ENCODE peak calls at places on chromosomes 3 and 15, in six cellular contexts. N is endothelial cell of umbilical vein, C is prostate gland, H is SK-N-SH, U is vagina, A is suprapubic skin. Z is an unnamed sample.

GRCh38 chr15:36358094-36358961 is 221.1 kb upstream of the CDIN1 start:
- DNase-seq in N (peak), U (no peak), H (no peak), C (no peak), A (no peak), Z (no peak)

GRCh38 chr15:90915808-90916440 is 12.8 kb downstream of the MAN2A2 start:
- DNase-seq in C (no peak), A (no peak), N (no peak), U (peak), H (no peak), Z (peak)

GRCh38 chr15:50676799-50677483 is 9.7 kb downstream of the TRPM7 start:
- DNase-seq in N (no peak), A (no peak), C (no peak), U (no peak), H (no peak), Z (no peak)

GRCh38 chr3:184239221-184239620 is 9.5 kb downstream of the ALG3 start:
- DNase-seq in N (no peak), A (no peak), H (no peak), U (no peak), C (no peak), Z (no peak)

GRCh38 chr15:63006032-63006878 is 36.3 kb upstream of the TPM1 start:
- DNase-seq in U (no peak), H (no peak), N (no peak), C (no peak), A (no peak), Z (no peak)

GRCh38 chr3:68239542-68239941 is 585.1 kb upstream of the SUCLG2 start:
- DNase-seq in H (no peak), A (no peak), U (no peak), N (no peak), C (no peak), Z (no peak)

GRCh38 chr15:50353251-50353998 is 1.6 kb downstream of the GABPB1 start:
- DNase-seq in U (no peak), N (peak), C (no peak), H (no peak), A (no peak), Z (no peak)

GRCh38 chr3:32002536-32003368 is 21.2 kb downstream of the ZNF860 start:
- DNase-seq in H (no peak), U (no peak), C (no peak), A (no peak), N (no peak), Z (no peak)

GRCh38 chr3:4741404-4742307 is 237.6 kb upstream of the BHLHE40 start:
- DNase-seq in N (peak), C (peak), U (no peak), H (no peak), A (no peak), Z (peak)

GRCh38 chr3:138681463-138682215 is 73.1 kb downstream of the FAIM start:
- DNase-seq in A (no peak), N (peak), U (no peak), C (no peak), H (no peak), Z (no peak)

GRCh38 chr3:182755308-182756106 is 37.8 kb upstream of the ATP11B start:
- DNase-seq in H (no peak), C (no peak), A (no peak), N (peak), U (no peak), Z (no peak)

GRCh38 chr3:9866639-9867038 is 13.4 kb downstream of the CIDEC start:
- DNase-seq in A (no peak), C (peak), U (no peak), H (no peak), N (no peak), Z (no peak)
- TF ChIP-seq POLR2AphosphoS5 in A (no peak), C (peak), U (no peak), H (no peak), N (no peak), Z (no peak)

GRCh38 chr3:190004656-190005055 is 116.0 kb downstream of the P3H2 start:
- DNase-seq in C (no peak), U (no peak), N (no peak), H (no peak), A (no peak), Z (no peak)
- TF ChIP-seq CTCF in C (no peak), U (no peak), N (no peak), H (no peak), A (no peak), Z (no peak)

GRCh38 chr3:42500091-42500490 is 2.4 kb upstream of the VIPR1 start:
- DNase-seq in U (peak), H (no peak), A (peak), C (no peak), N (no peak), Z (peak)
- H3K27ac ChIP-seq in U (no peak), H (no peak), A (no peak), C (no peak), N (no peak), Z (no peak)

GRCh38 chr3:106004137-106004600 is 135.4 kb upstream of the CBLB start:
- DNase-seq in N (peak), H (no peak), C (no peak), U (no peak), A (no peak), Z (no peak)
- TF ChIP-seq POLR2AphosphoS5 in N (no peak), H (no peak), C (no peak), U (no peak), A (no peak), Z (no peak)

DNA sequence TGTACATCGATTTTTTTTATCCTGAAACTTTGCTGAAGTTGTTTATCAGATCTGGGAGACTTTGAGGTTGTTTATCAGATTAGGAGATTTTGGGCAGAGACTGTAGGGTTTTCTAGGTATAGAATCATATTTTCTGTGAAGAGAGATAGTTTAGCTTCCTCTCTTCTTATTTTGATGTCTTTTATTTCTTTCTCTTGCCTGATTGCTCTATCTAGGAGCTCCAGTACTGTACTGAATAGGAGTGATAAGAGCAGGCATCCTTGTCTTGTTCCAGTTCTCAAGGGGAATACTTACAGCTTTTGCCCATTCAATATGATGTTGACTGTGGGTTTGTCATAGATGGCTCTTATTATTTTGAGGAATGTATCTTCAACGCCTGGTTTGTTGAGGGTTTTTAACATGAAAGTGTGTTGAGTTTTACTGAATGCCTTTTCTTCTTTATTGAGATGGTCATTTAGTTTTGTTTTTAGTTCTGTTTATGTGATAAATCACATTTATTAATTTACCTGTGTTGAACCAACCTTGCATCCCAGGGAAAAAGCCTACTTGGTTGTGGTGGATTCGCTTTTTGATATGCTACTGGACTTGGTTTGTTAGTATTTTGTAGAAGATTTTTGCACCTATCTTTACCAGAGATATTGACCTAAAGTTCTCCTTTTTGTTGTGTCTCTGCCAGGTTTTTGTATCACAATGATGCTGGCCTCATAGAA is 14.9 kb upstream of the DNAAF4 start:
- DNase-seq in C (no peak), N (no peak), U (no peak), A (no peak), H (no peak), Z (no peak)
- TF ChIP-seq CTCF in C (no peak), N (no peak), U (no peak), A (no peak), H (no peak), Z (no peak)

GRCh38 chr15:27061739-27062138 is 90.8 kb downstream of the GABRG3 start:
- DNase-seq in U (no peak), C (no peak), A (no peak), N (no peak), H (no peak), Z (no peak)
- H3K27ac ChIP-seq in U (no peak), C (no peak), A (no peak), N (no peak), H (no peak), Z (no peak)

DNA sequence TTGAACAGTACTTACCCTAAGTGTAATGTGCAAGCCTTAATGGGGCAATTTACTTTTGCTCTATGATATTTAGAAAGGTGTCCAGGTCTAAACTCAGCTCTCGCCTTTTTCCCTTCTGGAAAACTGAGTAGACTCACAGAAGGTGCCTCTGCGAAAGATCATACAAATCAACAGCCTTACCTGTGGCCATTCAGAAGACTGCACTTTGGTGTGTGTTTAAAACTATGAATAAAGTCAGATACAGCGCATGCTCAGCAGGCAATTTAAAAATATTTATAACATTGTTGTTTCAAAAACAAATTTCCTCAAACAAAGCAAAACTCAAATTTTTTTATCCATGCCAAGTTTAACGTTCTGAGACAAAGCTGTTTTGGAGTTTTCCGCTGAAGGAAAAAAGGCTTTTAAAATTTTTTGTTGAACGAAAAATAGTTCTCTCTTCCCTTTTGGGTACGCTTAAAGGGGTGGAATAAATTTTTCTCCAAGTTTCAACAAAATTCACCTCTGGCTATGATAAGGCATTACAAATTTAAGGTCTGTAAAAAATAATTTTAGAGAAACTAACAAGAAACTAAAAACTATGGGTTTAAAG is 156.3 kb downstream of the TIGIT start:
- DNase-seq in H (no peak), A (no peak), U (no peak), C (no peak), N (no peak), Z (no peak)
- TF ChIP-seq POLR2AphosphoS5 in H (no peak), A (no peak), U (no peak), C (no peak), N (no peak), Z (no peak)

GRCh38 chr3:157182879-157183278 is 22.9 kb upstream of the CCNL1 start:
- DNase-seq in C (no peak), N (no peak), U (no peak), H (no peak), A (no peak), Z (no peak)
- TF ChIP-seq CTCF in C (no peak), N (no peak), U (no peak), H (no peak), A (no peak), Z (no peak)

GRCh38 chr3:69867941-69868505 is 128.8 kb downstream of the MITF start:
- DNase-seq in U (no peak), N (no peak), A (no peak), H (no peak), C (no peak), Z (no peak)

GRCh38 chr3:69866988-69867720 is 127.9 kb downstream of the MITF start:
- DNase-seq in C (no peak), U (no peak), A (no peak), H (no peak), N (no peak), Z (no peak)

GRCh38 chr3:69864751-69865150 is 125.5 kb downstream of the MITF start:
- DNase-seq in U (no peak), C (no peak), H (no peak), N (no peak), A (no peak), Z (no peak)

GRCh38 chr3:69864141-69864540 is 124.9 kb downstream of the MITF start:
- DNase-seq in A (no peak), C (no peak), N (no peak), U (no peak), H (no peak), Z (no peak)

DNA sequence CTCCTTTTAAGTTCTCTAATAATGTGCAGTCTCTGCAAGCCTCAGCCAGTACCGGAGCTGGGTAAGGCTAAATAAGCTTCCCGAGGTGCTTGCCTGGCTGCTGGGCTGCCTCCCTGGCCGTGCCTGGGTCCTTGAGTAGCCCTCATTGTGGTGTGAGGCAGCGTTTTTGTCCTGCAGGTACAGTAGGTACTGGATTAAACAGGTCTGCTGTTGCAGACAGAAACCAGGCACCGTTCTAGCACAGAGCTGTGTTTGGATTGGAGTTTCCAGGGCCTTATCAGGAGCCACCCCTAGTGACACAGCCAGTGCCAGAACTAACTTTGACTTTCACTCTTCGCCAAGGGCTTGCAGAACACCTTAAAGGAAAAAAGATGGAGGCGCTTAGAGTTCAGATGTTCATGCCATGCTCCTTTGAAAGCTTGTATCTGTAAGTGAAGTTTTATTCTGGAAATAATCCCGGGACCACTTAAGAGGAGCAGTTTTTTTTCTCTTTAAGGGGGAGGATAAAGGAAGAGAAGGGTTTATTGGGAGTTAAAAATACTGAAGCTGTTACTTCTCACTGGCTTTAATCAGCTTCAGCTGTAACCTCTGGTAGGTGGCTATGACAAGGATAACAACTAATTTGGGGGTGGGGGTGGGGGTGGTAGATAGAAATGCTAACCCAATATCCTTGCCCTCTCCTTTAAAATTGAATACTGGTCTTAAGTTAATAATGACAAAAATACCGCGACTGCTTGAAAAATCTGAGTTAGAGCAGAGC is 126.8 kb downstream of the MITF start:
- DNase-seq in U (no peak), A (no peak), C (peak), H (peak), N (no peak), Z (peak)
- H3K27ac ChIP-seq in U (no peak), A (no peak), C (no peak), H (no peak), N (no peak), Z (peak)

GRCh38 chr15:34987982-34988873 is at the start of gene ZNF770:
- DNase-seq in A (peak), N (peak), U (no peak), H (peak), C (peak), Z (peak)
- TF ChIP-seq POLR2AphosphoS5 in A (peak), N (peak), U (peak), H (peak), C (peak), Z (peak)

Z was measured in stomach.